ENCODE peak calls at places on chromosome 1, in six cellular contexts. N is PC-3, I is uterus, L is Karpas-422, M is IMR-90, Y is heart right ventricle. H is an unnamed sample.

GRCh38 chr1:91611498-91611917 is 110.9 kb downstream of the CDC7 start:
- DNase-seq in N (peak), I (no peak), L (no peak), M (no peak), Y (no peak), H (no peak)

GRCh38 chr1:201742476-201742875 is 86.5 kb upstream of the IPO9 start:
- DNase-seq in N (no peak), I (no peak), L (no peak), M (no peak), Y (no peak), H (no peak)

GRCh38 chr1:101288491-101288944 is 51.7 kb downstream of the S1PR1 start:
- DNase-seq in N (peak), I (peak), L (peak), M (peak), Y (peak), H (no peak)

GRCh38 chr1:11772458-11772857 is 10.5 kb downstream of the C1orf167 start:
- DNase-seq in N (no peak), I (no peak), L (peak), M (no peak), Y (no peak), H (no peak)

GRCh38 chr1:47226121-47226977 is 5.7 kb downstream of the TAL1 start:
- DNase-seq in N (no peak), I (peak), L (no peak), M (no peak), Y (no peak), H (no peak)

GRCh38 chr1:27332536-27333281 is 9.1 kb upstream of the SYTL1 start:
- DNase-seq in N (no peak), I (peak), L (peak), M (peak), Y (peak), H (no peak)

GRCh38 chr1:236744533-236744932 is 50.6 kb upstream of the MTR start:
- DNase-seq in N (no peak), I (no peak), L (no peak), M (no peak), Y (no peak), H (no peak)

GRCh38 chr1:201307760-201308499 is 24.6 kb downstream of the PKP1 start:
- DNase-seq in N (peak), I (no peak), L (no peak), M (no peak), Y (no peak), H (no peak)

GRCh38 chr1:58060548-58061170 is 485.9 kb downstream of the OMA1 start:
- DNase-seq in N (no peak), I (no peak), L (no peak), M (no peak), Y (no peak), H (no peak)

GRCh38 chr1:16922885-16923431 is 1.2 kb downstream of the CROCC start:
- DNase-seq in N (no peak), I (no peak), L (no peak), M (no peak), Y (no peak), H (no peak)

GRCh38 chr1:157963713-157964112 is 29.7 kb upstream of the KIRREL1 start:
- DNase-seq in N (peak), I (peak), L (peak), M (peak), Y (peak), H (peak)

GRCh38 chr1:115056395-115056798 is 26.8 kb downstream of the TSHB start:
- DNase-seq in N (no peak), I (peak), L (no peak), M (peak), Y (no peak), H (no peak)

GRCh38 chr1:218676991-218677390 is 331.9 kb downstream of the TGFB2 start:
- DNase-seq in N (no peak), I (no peak), L (no peak), M (no peak), Y (no peak), H (no peak)

GRCh38 chr1:2310332-2311183 is 80.8 kb downstream of the MORN1 start:
- DNase-seq in N (no peak), I (no peak), L (no peak), M (no peak), Y (no peak), H (no peak)

GRCh38 chr1:197632651-197633050 is 142.6 kb downstream of the DENND1B start:
- DNase-seq in N (no peak), I (no peak), L (peak), M (no peak), Y (no peak), H (no peak)

GRCh38 chr1:234581063-234581714 is 28.8 kb downstream of the IRF2BP2 start:
- DNase-seq in N (no peak), I (no peak), L (no peak), M (no peak), Y (no peak), H (no peak)

GRCh38 chr1:79777481-79778219 is 771.1 kb upstream of the ADGRL4 start:
- DNase-seq in N (no peak), I (no peak), L (no peak), M (no peak), Y (no peak), H (no peak)
- H3K27ac ChIP-seq in N (no peak), I (no peak), L (no peak), M (no peak), Y (no peak), H (no peak)

DNA sequence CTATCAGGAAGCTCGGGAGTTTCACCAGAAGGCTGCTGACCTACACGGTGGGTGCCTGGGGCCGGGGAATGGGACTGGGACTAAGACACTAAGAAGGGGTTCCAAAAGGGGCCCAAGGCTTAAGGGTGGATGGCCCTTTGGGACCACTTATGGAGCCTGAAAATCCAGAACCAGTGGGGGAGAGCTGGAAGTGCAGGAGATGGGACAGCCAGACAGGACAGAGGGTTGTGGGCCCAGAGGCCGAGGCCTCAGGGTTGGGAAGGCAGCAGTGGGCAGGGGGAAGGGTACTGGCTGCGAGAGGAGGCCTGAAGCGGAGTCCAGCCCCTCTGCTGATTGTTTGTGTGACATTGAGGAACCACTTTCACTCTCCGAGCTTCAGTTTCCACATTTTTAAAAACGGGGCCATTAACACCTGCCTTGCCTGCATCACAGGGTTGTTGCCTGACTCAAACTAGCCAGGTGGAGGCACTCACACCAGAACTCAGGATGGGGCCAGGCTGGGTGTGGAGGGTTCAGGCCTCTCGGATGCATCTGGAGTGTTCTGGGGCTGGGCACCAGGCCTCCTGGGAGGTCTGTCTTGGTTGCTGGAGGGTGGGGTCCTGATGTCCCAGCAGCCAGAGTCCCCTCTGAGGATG is 3.0 kb downstream of the TTC24 start:
- DNase-seq in N (no peak), I (no peak), L (peak), M (no peak), Y (no peak), H (no peak)
- H3K27ac ChIP-seq in N (no peak), I (no peak), L (peak), M (no peak), Y (no peak), H (no peak)

DNA sequence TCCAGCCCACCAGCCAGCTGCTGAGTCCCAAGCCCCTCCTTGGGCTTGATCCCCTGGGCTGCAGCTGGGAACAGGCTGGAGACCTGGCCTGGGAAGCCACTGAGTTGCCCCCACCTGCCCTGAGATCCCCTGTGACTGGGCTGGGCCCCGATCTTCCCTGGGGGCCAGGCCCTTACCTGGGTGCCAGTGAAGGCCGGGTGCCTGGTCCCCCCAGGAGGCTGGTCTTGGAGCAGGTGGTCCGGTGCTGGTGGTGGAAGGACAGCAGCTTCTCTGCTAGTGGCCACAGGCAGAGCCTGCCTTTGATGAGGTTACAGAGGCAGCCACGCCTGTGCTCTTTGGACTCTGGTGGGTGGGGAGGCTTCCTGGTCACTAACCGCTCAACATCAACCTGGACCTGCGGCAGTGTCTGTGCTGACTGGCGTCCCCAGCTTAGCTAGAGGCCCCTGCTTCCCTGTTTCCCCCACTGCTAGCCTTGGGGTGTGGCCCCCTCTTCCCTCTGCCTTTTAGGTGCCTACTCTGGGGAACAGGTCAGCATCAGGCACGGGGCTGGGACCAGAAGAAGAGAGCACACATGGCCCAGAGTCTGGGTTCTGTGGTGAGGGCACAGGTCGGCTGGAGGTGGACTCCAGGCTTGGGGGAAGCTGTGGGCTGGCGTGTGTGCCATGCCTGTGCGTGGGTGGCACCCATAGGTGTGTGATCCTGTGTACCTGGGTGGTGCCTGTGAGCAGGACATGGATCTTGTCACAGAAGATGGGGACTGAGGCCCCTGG is at the start of gene EPS8L3:
- DNase-seq in N (no peak), I (peak), L (no peak), M (no peak), Y (no peak), H (no peak)
- H3K27ac ChIP-seq in N (no peak), I (no peak), L (no peak), M (peak), Y (no peak), H (no peak)

GRCh38 chr1:64965239-64966157 is 851 bp downstream of the JAK1 start:
- DNase-seq in N (peak), I (peak), L (peak), M (peak), Y (peak), H (no peak)
- H3K27ac ChIP-seq in N (peak), I (peak), L (no peak), M (peak), Y (peak), H (peak)

DNA sequence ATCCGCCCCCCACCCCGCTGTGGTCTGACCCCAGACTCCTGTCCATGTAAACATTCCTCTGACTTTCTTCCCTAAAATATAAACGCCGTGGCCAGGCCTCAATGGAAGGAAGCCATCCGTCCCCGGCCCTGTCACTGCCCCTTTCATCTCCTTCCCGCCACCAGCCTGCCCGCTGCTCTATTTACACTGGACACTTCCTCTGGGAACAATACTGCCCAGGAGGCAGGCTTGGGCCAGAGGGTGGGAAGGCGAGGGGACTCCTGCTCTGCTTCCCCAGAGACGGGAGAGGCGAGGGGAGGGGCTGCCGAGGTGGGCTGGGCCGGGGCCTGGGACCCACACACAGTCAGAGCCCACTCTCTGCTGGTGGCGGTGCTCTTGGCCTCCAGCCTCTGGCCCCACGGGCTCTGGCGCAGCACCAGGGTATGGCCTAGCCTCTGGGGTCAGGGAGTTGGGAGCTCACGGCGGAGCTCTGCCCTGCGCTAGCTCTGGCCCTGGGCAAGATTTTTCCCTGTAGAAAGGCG is 128.1 kb downstream of the CASZ1 start:
- DNase-seq in N (no peak), I (peak), L (no peak), M (no peak), Y (no peak), H (no peak)
- H3K27ac ChIP-seq in N (no peak), I (peak), L (no peak), M (no peak), Y (peak), H (no peak)

GRCh38 chr1:32701951-32702598 is 495 bp downstream of the SYNC start:
- DNase-seq in N (peak), I (peak), L (no peak), M (peak), Y (peak), H (no peak)
- H3K27ac ChIP-seq in N (no peak), I (peak), L (no peak), M (peak), Y (peak), H (peak)

DNA sequence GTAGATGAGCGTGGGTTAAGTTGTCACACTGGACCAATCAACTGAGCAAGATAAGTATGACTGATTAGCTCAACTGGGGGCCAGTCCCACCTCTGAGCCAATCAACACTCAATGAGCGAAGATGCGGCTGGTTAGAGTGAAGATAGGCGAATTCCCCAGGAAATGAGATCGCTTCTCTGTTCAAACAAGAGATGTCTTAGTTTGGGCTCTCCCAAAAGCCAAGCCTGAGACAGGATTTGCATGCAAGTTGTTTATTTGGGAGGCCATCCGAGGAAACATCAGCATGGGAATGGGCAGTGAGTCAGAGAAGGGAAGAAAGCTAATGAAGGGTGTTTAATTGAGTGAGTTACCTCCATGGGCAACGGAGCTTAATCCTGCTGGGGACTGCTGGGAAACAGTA is 4.9 kb upstream of the GJB5 start:
- DNase-seq in N (no peak), I (no peak), L (no peak), M (no peak), Y (no peak), H (no peak)
- H3K27ac ChIP-seq in N (no peak), I (no peak), L (no peak), M (no peak), Y (no peak), H (no peak)

GRCh38 chr1:71222668-71223067 is 141.8 kb upstream of the ZRANB2 start:
- DNase-seq in N (peak), I (no peak), L (no peak), M (no peak), Y (no peak), H (no peak)

GRCh38 chr1:71224958-71225357 is 144.1 kb upstream of the ZRANB2 start:
- DNase-seq in N (no peak), I (no peak), L (no peak), M (no peak), Y (no peak), H (no peak)

GRCh38 chr1:71228236-71228635 is 147.4 kb upstream of the ZRANB2 start:
- DNase-seq in N (no peak), I (no peak), L (no peak), M (no peak), Y (no peak), H (no peak)

GRCh38 chr1:71228727-71229371 is 148.0 kb upstream of the ZRANB2 start:
- DNase-seq in N (no peak), I (no peak), L (no peak), M (no peak), Y (no peak), H (no peak)

GRCh38 chr1:71223949-71224348 is 143.1 kb upstream of the ZRANB2 start:
- DNase-seq in N (no peak), I (peak), L (no peak), M (no peak), Y (no peak), H (no peak)
- H3K27ac ChIP-seq in N (no peak), I (peak), L (no peak), M (no peak), Y (no peak), H (no peak)

GRCh38 chr1:209883341-209883971 is 54.6 kb upstream of the SYT14 start:
- DNase-seq in N (peak), I (no peak), L (no peak), M (peak), Y (no peak), H (no peak)

GRCh38 chr1:209884249-209884648 is 53.8 kb upstream of the SYT14 start:
- DNase-seq in N (peak), I (no peak), L (no peak), M (peak), Y (no peak), H (no peak)

GRCh38 chr1:209881271-209882018 is 53.7 kb downstream of the UTP25 start:
- DNase-seq in N (no peak), I (no peak), L (no peak), M (no peak), Y (no peak), H (no peak)

GRCh38 chr1:209882286-209882685 is 54.5 kb downstream of the UTP25 start:
- DNase-seq in N (peak), I (no peak), L (no peak), M (no peak), Y (no peak), H (no peak)

GRCh38 chr1:209882942-209883340 is 55.1 kb upstream of the SYT14 start:
- DNase-seq in N (no peak), I (no peak), L (no peak), M (no peak), Y (no peak), H (no peak)
- H3K27ac ChIP-seq in N (no peak), I (peak), L (no peak), M (peak), Y (no peak), H (no peak)

DNA sequence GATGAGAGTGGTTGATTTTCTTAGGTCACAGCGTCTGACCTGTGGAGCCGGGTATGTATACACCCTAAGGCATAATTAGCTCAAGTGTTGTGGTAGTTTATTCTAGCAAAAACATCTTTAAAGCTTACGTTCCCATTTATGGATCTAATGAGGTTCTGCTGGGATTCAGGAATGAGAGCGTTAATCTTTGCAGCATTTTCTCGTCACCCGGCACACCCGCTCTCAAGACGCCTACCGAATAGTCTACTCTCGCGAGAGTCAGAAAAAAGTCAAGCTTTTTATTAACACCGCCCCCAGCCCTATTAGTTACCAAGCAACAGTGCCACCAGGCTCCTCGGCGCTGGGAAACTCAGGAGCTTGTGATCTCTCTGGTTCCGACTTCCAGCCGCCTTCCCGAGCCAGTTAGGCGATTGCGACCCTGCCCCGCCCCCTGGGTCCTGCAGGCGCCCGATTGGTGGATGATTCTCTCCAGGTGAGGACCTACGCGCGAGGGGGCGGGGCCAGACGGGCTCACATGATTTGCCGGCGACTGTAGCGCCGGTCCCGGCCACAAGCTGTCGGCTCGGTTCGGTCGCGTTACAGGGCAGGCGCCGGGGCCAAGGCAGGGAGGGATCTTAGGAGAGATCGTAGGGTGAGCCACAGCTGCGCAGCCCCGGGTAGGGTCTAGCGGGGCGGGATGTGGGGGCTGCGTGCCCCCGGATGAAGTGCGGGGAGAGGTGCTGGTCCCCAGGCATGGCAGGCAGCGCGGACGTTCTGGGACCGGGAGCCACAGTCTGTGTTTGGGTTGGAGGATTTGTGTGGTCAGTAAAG is at the start of gene PFKFB2:
- DNase-seq in N (peak), I (peak), L (no peak), M (peak), Y (peak), H (peak)
- H3K27ac ChIP-seq in N (peak), I (peak), L (no peak), M (no peak), Y (peak), H (peak)

H was measured in caudate nucleus.